ENCODE peak calls at places on chromosomes 3 and 15, in nine cellular contexts. One of them, this sample, is unnamed.

GRCh38 chr15:65939901-65940617 is 70.8 kb downstream of the RAB11A start:
- DNase-seq in GM23248: peak
- DNase-seq in esophagus squamous epithelium: no peak
- DNase-seq in K562: no peak
- DNase-seq in heart left ventricle: peak
- DNase-seq in AG10803: peak
- DNase-seq in tibial artery: no peak
- DNase-seq in cardiac fibroblast: peak
- DNase-seq in A549: peak
- DNase-seq in this sample: no peak

GRCh38 chr3:154059798-154060197 is 61.4 kb upstream of the ARHGEF26 start:
- DNase-seq in K562: no peak
- DNase-seq in GM23248: peak
- DNase-seq in cardiac fibroblast: peak
- DNase-seq in AG10803: no peak
- DNase-seq in A549: no peak
- DNase-seq in tibial artery: no peak
- DNase-seq in esophagus squamous epithelium: no peak
- DNase-seq in heart left ventricle: no peak
- DNase-seq in this sample: no peak

GRCh38 chr3:160485931-160486330 is 36.3 kb upstream of the TRIM59 start:
- DNase-seq in cardiac fibroblast: no peak
- DNase-seq in K562: no peak
- DNase-seq in AG10803: no peak
- DNase-seq in A549: peak
- DNase-seq in tibial artery: no peak
- DNase-seq in GM23248: no peak
- DNase-seq in heart left ventricle: no peak
- DNase-seq in esophagus squamous epithelium: no peak
- DNase-seq in this sample: no peak

GRCh38 chr3:74546426-74546825 is 68.0 kb downstream of the CNTN3 start:
- DNase-seq in heart left ventricle: no peak
- DNase-seq in cardiac fibroblast: peak
- DNase-seq in AG10803: peak
- DNase-seq in tibial artery: no peak
- DNase-seq in A549: no peak
- DNase-seq in GM23248: peak
- DNase-seq in esophagus squamous epithelium: no peak
- DNase-seq in K562: no peak
- DNase-seq in this sample: no peak

GRCh38 chr3:49930922-49931321 is 1.3 kb upstream of the MON1A start:
- DNase-seq in K562: peak
- DNase-seq in A549: no peak
- DNase-seq in heart left ventricle: no peak
- DNase-seq in tibial artery: no peak
- DNase-seq in AG10803: no peak
- DNase-seq in GM23248: no peak
- DNase-seq in cardiac fibroblast: no peak
- DNase-seq in esophagus squamous epithelium: no peak
- DNase-seq in this sample: no peak

GRCh38 chr3:152581941-152582340 is 253.0 kb upstream of the P2RY1 start:
- DNase-seq in heart left ventricle: no peak
- DNase-seq in esophagus squamous epithelium: no peak
- DNase-seq in GM23248: no peak
- DNase-seq in K562: no peak
- DNase-seq in tibial artery: no peak
- DNase-seq in cardiac fibroblast: peak
- DNase-seq in AG10803: no peak
- DNase-seq in A549: no peak
- DNase-seq in this sample: no peak

GRCh38 chr15:29903785-29904464 is 81.7 kb upstream of the TJP1 start:
- DNase-seq in A549: no peak
- DNase-seq in AG10803: no peak
- DNase-seq in cardiac fibroblast: no peak
- DNase-seq in heart left ventricle: no peak
- DNase-seq in GM23248: no peak
- DNase-seq in esophagus squamous epithelium: no peak
- DNase-seq in K562: no peak
- DNase-seq in tibial artery: no peak
- DNase-seq in this sample: no peak

GRCh38 chr3:179196098-179196497 is 47.9 kb downstream of the PIK3CA start:
- DNase-seq in AG10803: peak
- DNase-seq in tibial artery: no peak
- DNase-seq in heart left ventricle: no peak
- DNase-seq in GM23248: peak
- DNase-seq in cardiac fibroblast: peak
- DNase-seq in K562: no peak
- DNase-seq in A549: no peak
- DNase-seq in esophagus squamous epithelium: no peak
- DNase-seq in this sample: no peak

GRCh38 chr15:78242128-78242527 is 7.8 kb upstream of the ACSBG1 start:
- DNase-seq in AG10803: no peak
- DNase-seq in heart left ventricle: no peak
- DNase-seq in tibial artery: no peak
- DNase-seq in K562: peak
- DNase-seq in esophagus squamous epithelium: no peak
- DNase-seq in GM23248: peak
- DNase-seq in cardiac fibroblast: peak
- DNase-seq in A549: peak
- DNase-seq in this sample: no peak

GRCh38 chr15:58066042-58066867 is 744 bp upstream of the ALDH1A2 start:
- DNase-seq in GM23248: peak
- DNase-seq in cardiac fibroblast: peak
- DNase-seq in K562: peak
- DNase-seq in esophagus squamous epithelium: no peak
- DNase-seq in heart left ventricle: peak
- DNase-seq in AG10803: peak
- DNase-seq in tibial artery: peak
- DNase-seq in A549: peak
- DNase-seq in this sample: peak

GRCh38 chr3:128496602-128497304 is 3.8 kb upstream of the GATA2 start:
- DNase-seq in GM23248: peak
- DNase-seq in esophagus squamous epithelium: no peak
- DNase-seq in heart left ventricle: no peak
- DNase-seq in tibial artery: no peak
- DNase-seq in K562: no peak
- DNase-seq in cardiac fibroblast: no peak
- DNase-seq in AG10803: peak
- DNase-seq in A549: no peak
- DNase-seq in this sample: no peak

GRCh38 chr3:174675426-174675825 is 183.7 kb upstream of the NAALADL2 start:
- DNase-seq in AG10803: no peak
- DNase-seq in cardiac fibroblast: no peak
- DNase-seq in tibial artery: no peak
- DNase-seq in esophagus squamous epithelium: no peak
- DNase-seq in heart left ventricle: no peak
- DNase-seq in A549: no peak
- DNase-seq in GM23248: no peak
- DNase-seq in K562: no peak
- DNase-seq in this sample: no peak

GRCh38 chr15:35168464-35168863 is 83.4 kb upstream of the NANOGP8 start:
- DNase-seq in A549: no peak
- DNase-seq in tibial artery: no peak
- DNase-seq in heart left ventricle: no peak
- DNase-seq in AG10803: peak
- DNase-seq in cardiac fibroblast: peak
- DNase-seq in esophagus squamous epithelium: no peak
- DNase-seq in K562: no peak
- DNase-seq in GM23248: peak
- DNase-seq in this sample: no peak

GRCh38 chr3:139617656-139618268 is 60.0 kb downstream of the NMNAT3 start:
- DNase-seq in esophagus squamous epithelium: no peak
- DNase-seq in tibial artery: no peak
- DNase-seq in cardiac fibroblast: no peak
- DNase-seq in K562: no peak
- DNase-seq in A549: no peak
- DNase-seq in GM23248: peak
- DNase-seq in heart left ventricle: no peak
- DNase-seq in AG10803: no peak
- DNase-seq in this sample: no peak

GRCh38 chr3:141828487-141829284 is 47.8 kb upstream of the ATP1B3 start:
- DNase-seq in K562: no peak
- DNase-seq in GM23248: peak
- DNase-seq in AG10803: peak
- DNase-seq in A549: no peak
- DNase-seq in tibial artery: peak
- DNase-seq in esophagus squamous epithelium: no peak
- DNase-seq in cardiac fibroblast: peak
- DNase-seq in heart left ventricle: peak
- DNase-seq in this sample: no peak

GRCh38 chr3:57060089-57060829 is at the start of gene SPATA12:
- DNase-seq in K562: peak
- DNase-seq in esophagus squamous epithelium: peak
- DNase-seq in tibial artery: peak
- DNase-seq in GM23248: peak
- DNase-seq in A549: peak
- DNase-seq in heart left ventricle: peak
- DNase-seq in AG10803: peak
- DNase-seq in cardiac fibroblast: peak
- DNase-seq in this sample: peak

GRCh38 chr3:142278451-142278850 is 53.1 kb upstream of the GK5 start:
- DNase-seq in tibial artery: no peak
- DNase-seq in esophagus squamous epithelium: no peak
- DNase-seq in GM23248: peak
- DNase-seq in K562: no peak
- DNase-seq in AG10803: peak
- DNase-seq in heart left ventricle: no peak
- DNase-seq in A549: no peak
- DNase-seq in cardiac fibroblast: peak
- DNase-seq in this sample: no peak

GRCh38 chr3:107574650-107575049 is 51.9 kb downstream of the BBX start:
- DNase-seq in A549: peak
- DNase-seq in AG10803: peak
- DNase-seq in heart left ventricle: no peak
- DNase-seq in K562: peak
- DNase-seq in cardiac fibroblast: peak
- DNase-seq in tibial artery: no peak
- DNase-seq in GM23248: peak
- DNase-seq in esophagus squamous epithelium: no peak
- DNase-seq in this sample: no peak

DNA sequence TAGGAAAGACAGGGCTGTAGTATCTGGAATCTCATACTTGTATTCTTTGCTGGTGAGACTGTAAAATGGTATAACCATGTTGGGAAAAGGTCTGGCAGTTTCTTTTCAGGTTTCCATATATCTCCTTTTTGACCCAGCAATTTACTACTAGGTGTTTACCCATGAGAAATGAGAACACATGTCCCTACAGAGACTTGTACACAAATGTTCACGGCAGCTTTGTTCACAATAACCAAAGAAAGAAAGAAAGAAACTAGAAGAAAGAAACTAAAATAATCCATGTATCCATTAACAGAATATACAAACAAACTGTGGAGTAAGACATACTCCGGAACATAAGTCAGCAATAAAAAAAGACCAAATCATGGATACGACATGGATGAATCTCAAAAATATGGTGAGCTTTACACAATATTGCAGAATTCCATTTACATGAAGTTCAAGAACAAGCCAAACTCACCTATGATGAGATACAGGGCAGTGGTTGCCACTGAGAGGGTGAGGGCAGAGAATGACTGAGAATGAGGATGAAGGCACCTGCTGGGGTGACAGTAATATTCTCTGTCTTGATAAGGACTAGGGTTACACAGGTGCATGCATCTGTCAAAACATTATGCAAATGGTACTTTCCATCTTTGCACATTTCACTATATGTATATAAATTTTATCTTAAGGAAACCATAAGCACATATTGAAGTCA is 2.7 kb downstream of the RFTN1 start:
- DNase-seq in esophagus squamous epithelium: no peak
- DNase-seq in tibial artery: no peak
- DNase-seq in heart left ventricle: no peak
- DNase-seq in GM23248: no peak
- DNase-seq in cardiac fibroblast: no peak
- DNase-seq in A549: no peak
- DNase-seq in AG10803: no peak
- DNase-seq in K562: no peak
- DNase-seq in this sample: no peak
- H3K4me3 ChIP-seq in esophagus squamous epithelium: no peak
- H3K4me3 ChIP-seq in tibial artery: no peak
- H3K4me3 ChIP-seq in heart left ventricle: peak
- H3K4me3 ChIP-seq in GM23248: peak
- H3K4me3 ChIP-seq in cardiac fibroblast: no peak
- H3K4me3 ChIP-seq in A549: no peak
- H3K4me3 ChIP-seq in AG10803: no peak
- H3K4me3 ChIP-seq in K562: no peak
- H3K4me3 ChIP-seq in this sample: no peak

DNA sequence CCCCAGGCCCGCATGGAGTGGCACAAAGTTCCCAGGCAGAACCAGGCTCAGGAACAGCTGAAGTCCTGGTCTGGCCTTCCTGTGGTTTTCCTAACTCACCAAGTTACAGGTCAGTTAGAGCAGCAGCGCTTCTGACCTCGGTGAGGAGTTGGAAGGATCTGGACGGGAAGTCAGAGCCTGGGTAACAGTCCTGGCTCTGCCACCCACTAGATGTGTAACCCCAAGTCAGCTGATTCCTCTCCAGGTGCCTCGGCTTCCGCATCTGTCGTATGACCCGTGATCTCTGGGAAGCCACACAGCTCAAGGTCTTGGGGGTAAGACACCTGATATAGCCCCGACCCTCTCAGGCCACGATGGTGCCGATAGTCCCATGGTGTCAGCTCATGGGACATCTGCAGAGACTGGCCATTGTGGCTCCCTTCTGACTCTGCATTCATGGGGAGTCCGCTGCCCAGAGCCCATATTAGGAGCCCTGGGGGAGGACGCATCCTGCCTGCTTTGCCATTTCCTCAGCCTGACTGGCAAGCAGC is 8.3 kb upstream of the PIGZ start:
- DNase-seq in AG10803: no peak
- DNase-seq in A549: no peak
- DNase-seq in K562: no peak
- DNase-seq in heart left ventricle: peak
- DNase-seq in GM23248: no peak
- DNase-seq in esophagus squamous epithelium: no peak
- DNase-seq in tibial artery: no peak
- DNase-seq in cardiac fibroblast: no peak
- DNase-seq in this sample: peak
- H3K4me3 ChIP-seq in AG10803: no peak
- H3K4me3 ChIP-seq in A549: no peak
- H3K4me3 ChIP-seq in K562: no peak
- H3K4me3 ChIP-seq in heart left ventricle: no peak
- H3K4me3 ChIP-seq in GM23248: no peak
- H3K4me3 ChIP-seq in esophagus squamous epithelium: no peak
- H3K4me3 ChIP-seq in tibial artery: no peak
- H3K4me3 ChIP-seq in cardiac fibroblast: no peak
- H3K4me3 ChIP-seq in this sample: no peak

GRCh38 chr15:96365781-96366525 is 35.5 kb downstream of the NR2F2 start:
- DNase-seq in tibial artery: no peak
- DNase-seq in A549: no peak
- DNase-seq in AG10803: no peak
- DNase-seq in GM23248: no peak
- DNase-seq in K562: no peak
- DNase-seq in heart left ventricle: no peak
- DNase-seq in cardiac fibroblast: no peak
- DNase-seq in esophagus squamous epithelium: no peak
- DNase-seq in this sample: no peak
- H3K4me3 ChIP-seq in tibial artery: no peak
- H3K4me3 ChIP-seq in A549: no peak
- H3K4me3 ChIP-seq in AG10803: no peak
- H3K4me3 ChIP-seq in GM23248: no peak
- H3K4me3 ChIP-seq in K562: no peak
- H3K4me3 ChIP-seq in heart left ventricle: no peak
- H3K4me3 ChIP-seq in cardiac fibroblast: no peak
- H3K4me3 ChIP-seq in esophagus squamous epithelium: no peak
- H3K4me3 ChIP-seq in this sample: no peak

GRCh38 chr3:138082085-138082991 is 33.1 kb downstream of the DZIP1L start:
- DNase-seq in AG10803: peak
- DNase-seq in tibial artery: no peak
- DNase-seq in A549: no peak
- DNase-seq in GM23248: peak
- DNase-seq in K562: no peak
- DNase-seq in esophagus squamous epithelium: no peak
- DNase-seq in heart left ventricle: no peak
- DNase-seq in cardiac fibroblast: peak
- DNase-seq in this sample: no peak
- H3K4me3 ChIP-seq in AG10803: peak
- H3K4me3 ChIP-seq in tibial artery: no peak
- H3K4me3 ChIP-seq in A549: no peak
- H3K4me3 ChIP-seq in GM23248: peak
- H3K4me3 ChIP-seq in K562: no peak
- H3K4me3 ChIP-seq in esophagus squamous epithelium: peak
- H3K4me3 ChIP-seq in heart left ventricle: peak
- H3K4me3 ChIP-seq in cardiac fibroblast: peak
- H3K4me3 ChIP-seq in this sample: no peak